ENCODE peak calls at places on chromosomes 7 and 10, in ten cellular contexts. X is A549, J is suprapubic skin, C is right lobe of liver, F is thyroid gland, B is GM12892, Z is prostate gland, N is spleen, G is tibial nerve, W is Peyer's patch. M is an unnamed sample.

GRCh38 chr10:99938563-99938962 is 71.2 kb downstream of the DNMBP start:
- DNase-seq in W (no peak), J (no peak), Z (no peak), X (no peak), F (no peak), B (peak), G (no peak), C (no peak), N (no peak), M (no peak)

GRCh38 chr7:98107313-98107691 is 640 bp downstream of the LMTK2 start:
- DNase-seq in F (peak), C (no peak), N (no peak), Z (no peak), G (no peak), W (peak), B (peak), X (no peak), J (no peak), M (no peak)

GRCh38 chr7:41699532-41699931 is 3.4 kb downstream of the INHBA start:
- DNase-seq in C (no peak), X (no peak), F (peak), Z (no peak), N (no peak), G (no peak), W (no peak), B (no peak), J (no peak), M (no peak)

GRCh38 chr10:29921071-29921446 is 138.3 kb downstream of the JCAD start:
- DNase-seq in N (no peak), W (no peak), X (no peak), J (no peak), C (no peak), Z (peak), B (no peak), G (no peak), F (no peak), M (peak)

GRCh38 chr10:66204838-66205237 is 721.0 kb upstream of the LRRTM3 start:
- DNase-seq in F (no peak), B (no peak), W (no peak), G (no peak), Z (no peak), X (no peak), C (no peak), N (no peak), J (no peak), M (no peak)

GRCh38 chr7:155825346-155825745 is 13.1 kb upstream of the SHH start:
- DNase-seq in C (no peak), J (no peak), W (no peak), N (no peak), B (no peak), X (no peak), Z (no peak), F (no peak), G (no peak), M (no peak)

GRCh38 chr10:99700649-99701048 is 31.3 kb downstream of the COX15 start:
- DNase-seq in X (no peak), C (no peak), N (no peak), W (no peak), F (no peak), G (no peak), J (no peak), B (no peak), Z (no peak), M (no peak)

GRCh38 chr7:121544726-121545125 is 148.6 kb upstream of the FAM3C start:
- DNase-seq in F (no peak), J (no peak), Z (peak), W (no peak), G (no peak), B (no peak), C (no peak), N (no peak), X (peak), M (no peak)

GRCh38 chr10:48399056-48399541 is 92.6 kb downstream of the MAPK8 start:
- DNase-seq in G (no peak), Z (no peak), X (no peak), F (peak), W (no peak), B (no peak), N (no peak), C (no peak), J (no peak), M (no peak)

GRCh38 chr10:16933799-16934198 is 116.6 kb upstream of the RSU1 start:
- DNase-seq in N (no peak), B (no peak), G (peak), W (no peak), J (no peak), C (no peak), Z (no peak), X (no peak), F (no peak), M (peak)

GRCh38 chr10:97867220-97867800 is 17.7 kb downstream of the GOLGA7B start:
- DNase-seq in G (no peak), F (no peak), J (no peak), B (no peak), X (no peak), N (peak), Z (no peak), C (no peak), W (no peak), M (no peak)

GRCh38 chr7:116403265-116403664 is 96.3 kb upstream of the CAV2 start:
- DNase-seq in J (no peak), B (no peak), X (no peak), C (no peak), G (no peak), Z (no peak), F (no peak), N (no peak), W (no peak), M (no peak)

GRCh38 chr7:155481764-155482163 is 23.8 kb downstream of the EN2 start:
- DNase-seq in G (no peak), X (no peak), N (no peak), J (peak), F (no peak), Z (no peak), W (no peak), C (no peak), B (no peak), M (no peak)

GRCh38 chr10:104059364-104059763 is 26.3 kb downstream of the COL17A1 start:
- DNase-seq in C (no peak), J (no peak), B (no peak), F (no peak), G (no peak), Z (no peak), X (no peak), W (no peak), N (no peak), M (no peak)

GRCh38 chr7:139112316-139112715 is 2.8 kb upstream of the ZC3HAV1 start:
- DNase-seq in F (no peak), C (no peak), J (no peak), X (no peak), W (no peak), B (no peak), G (no peak), Z (no peak), N (no peak), M (no peak)

GRCh38 chr10:126226205-126226604 is 162.1 kb downstream of the ADAM12 start:
- DNase-seq in Z (no peak), C (no peak), J (no peak), G (no peak), W (no peak), X (no peak), N (no peak), F (no peak), B (no peak), M (no peak)

GRCh38 chr7:151699147-151699546 is 177.8 kb downstream of the PRKAG2 start:
- DNase-seq in N (no peak), B (no peak), F (no peak), Z (no peak), J (no peak), W (no peak), G (peak), X (peak), C (no peak), M (no peak)

GRCh38 chr10:121155742-121156141 is 304.6 kb downstream of the WDR11 start:
- DNase-seq in B (no peak), Z (peak), N (no peak), J (no peak), X (no peak), W (peak), F (peak), C (peak), G (no peak), M (no peak)

GRCh38 chr7:125561006-125561405 is 631.4 kb upstream of the POT1 start:
- DNase-seq in Z (no peak), X (no peak), G (no peak), F (no peak), J (no peak), W (no peak), N (no peak), B (no peak), C (no peak), M (no peak)

GRCh38 chr7:108461855-108462254 is 5.6 kb upstream of the NRCAM start:
- DNase-seq in B (no peak), W (no peak), C (no peak), Z (no peak), N (no peak), G (no peak), F (no peak), J (no peak), X (no peak), M (no peak)

GRCh38 chr10:131773321-131773988 is 127.4 kb upstream of the PPP2R2D start:
- DNase-seq in C (no peak), W (peak), J (peak), F (no peak), B (no peak), X (no peak), G (no peak), Z (no peak), N (no peak), M (no peak)

GRCh38 chr10:6203331-6204062 is 765 bp downstream of the PFKFB3 start:
- DNase-seq in N (peak), C (peak), F (peak), Z (peak), J (no peak), W (peak), G (no peak), B (peak), X (peak), M (no peak)

GRCh38 chr7:127438836-127439235 is 46.3 kb upstream of the ZNF800 start:
- DNase-seq in G (no peak), W (no peak), J (no peak), B (no peak), Z (no peak), C (no peak), F (no peak), X (no peak), N (no peak), M (no peak)

GRCh38 chr7:36368496-36368895 is 21.2 kb upstream of the ANLN start:
- DNase-seq in N (no peak), X (no peak), B (no peak), Z (no peak), J (no peak), F (no peak), G (no peak), C (no peak), W (no peak), M (no peak)

GRCh38 chr7:128862571-128863432 is at the start of gene ATP6V1F:
- DNase-seq in Z (peak), G (peak), N (peak), B (peak), W (peak), C (peak), J (peak), X (peak), F (peak), M (peak)

GRCh38 chr7:128858380-128859231 is 4.0 kb upstream of the ATP6V1F start:
- DNase-seq in N (no peak), W (no peak), G (peak), X (no peak), C (no peak), F (no peak), Z (no peak), J (no peak), B (no peak), M (no peak)

GRCh38 chr7:128861957-128862570 is 592 bp upstream of the ATP6V1F start:
- DNase-seq in B (no peak), C (no peak), X (no peak), J (no peak), W (no peak), Z (no peak), N (no peak), F (no peak), G (no peak), M (no peak)

GRCh38 chr7:128859232-128860157 is 3.2 kb upstream of the ATP6V1F start:
- DNase-seq in N (no peak), C (no peak), B (no peak), J (no peak), F (no peak), X (no peak), W (no peak), G (no peak), Z (no peak), M (no peak)

GRCh38 chr7:128860158-128861073 is 2.2 kb upstream of the ATP6V1F start:
- DNase-seq in J (no peak), X (no peak), W (no peak), N (no peak), Z (no peak), F (no peak), G (no peak), B (no peak), C (no peak), M (no peak)
- TF ChIP-seq POLR2A in J (no peak), X (no peak), W (no peak), N (no peak), Z (no peak), F (no peak), G (no peak), B (no peak), C (no peak), M (peak)

DNA sequence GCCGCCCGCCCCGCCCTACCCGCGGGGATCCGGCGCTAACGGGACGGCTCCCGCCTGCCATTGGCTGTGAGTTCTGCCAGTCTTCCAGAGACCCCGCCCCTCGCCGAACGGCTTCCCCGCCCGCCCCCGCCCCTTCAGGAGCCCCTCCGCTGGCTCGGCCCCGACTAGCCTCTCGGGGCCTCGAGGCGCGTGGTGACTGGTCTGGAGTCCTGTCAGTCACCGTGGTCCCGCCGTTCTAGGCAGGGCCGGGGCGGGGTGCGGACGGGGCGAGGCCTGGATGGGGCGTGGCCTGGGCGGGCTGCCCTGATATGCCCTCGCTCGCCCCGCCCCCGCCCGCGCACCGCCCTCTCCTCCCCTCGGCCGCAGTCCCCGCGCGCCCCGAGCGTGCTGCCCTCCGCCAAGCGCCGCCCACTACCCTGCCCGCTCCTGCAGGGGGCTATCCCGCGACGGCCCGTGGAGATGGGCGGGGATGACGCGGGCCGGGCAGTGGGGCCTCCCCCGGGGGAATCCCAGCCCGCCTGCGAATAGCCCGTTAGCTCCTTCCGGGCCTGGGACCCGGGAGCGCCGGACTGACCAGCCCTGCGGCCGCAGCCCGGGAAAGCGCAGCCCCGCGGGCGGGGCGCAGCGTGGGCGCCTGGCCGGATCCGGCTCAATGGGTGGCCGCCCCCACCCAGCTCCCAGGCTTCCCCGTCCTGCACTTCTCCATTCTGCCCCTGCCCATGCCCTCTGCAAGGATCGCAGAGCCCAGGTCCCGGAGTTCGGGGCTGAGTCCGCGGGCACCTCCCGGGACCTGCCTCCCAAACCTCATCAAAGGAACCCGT is 444 bp upstream of the HIP1 start:
- DNase-seq in X (peak), G (peak), C (peak), F (peak), N (peak), Z (peak), B (peak), J (peak), W (peak), M (peak)
- TF ChIP-seq POLR2A in X (peak), G (no peak), C (peak), F (no peak), N (no peak), Z (peak), B (peak), J (no peak), W (no peak), M (peak)

GRCh38 chr7:76390092-76390491 is 19.4 kb downstream of the SSC4D start:
- DNase-seq in J (no peak), Z (no peak), N (no peak), X (no peak), C (no peak), B (no peak), G (no peak), F (no peak), W (no peak), M (no peak)

GRCh38 chr7:76392531-76393115 is 16.9 kb downstream of the SSC4D start:
- DNase-seq in X (no peak), B (no peak), W (no peak), J (no peak), G (no peak), F (no peak), Z (no peak), N (no peak), C (no peak), M (no peak)

GRCh38 chr7:76394962-76395361 is 14.5 kb downstream of the SSC4D start:
- DNase-seq in J (no peak), C (no peak), G (no peak), F (no peak), B (no peak), X (no peak), Z (no peak), N (no peak), W (no peak), M (no peak)

GRCh38 chr7:76396039-76396732 is 13.3 kb downstream of the SSC4D start:
- DNase-seq in W (no peak), X (no peak), Z (no peak), J (no peak), B (no peak), C (no peak), N (no peak), F (no peak), G (no peak), M (no peak)

DNA sequence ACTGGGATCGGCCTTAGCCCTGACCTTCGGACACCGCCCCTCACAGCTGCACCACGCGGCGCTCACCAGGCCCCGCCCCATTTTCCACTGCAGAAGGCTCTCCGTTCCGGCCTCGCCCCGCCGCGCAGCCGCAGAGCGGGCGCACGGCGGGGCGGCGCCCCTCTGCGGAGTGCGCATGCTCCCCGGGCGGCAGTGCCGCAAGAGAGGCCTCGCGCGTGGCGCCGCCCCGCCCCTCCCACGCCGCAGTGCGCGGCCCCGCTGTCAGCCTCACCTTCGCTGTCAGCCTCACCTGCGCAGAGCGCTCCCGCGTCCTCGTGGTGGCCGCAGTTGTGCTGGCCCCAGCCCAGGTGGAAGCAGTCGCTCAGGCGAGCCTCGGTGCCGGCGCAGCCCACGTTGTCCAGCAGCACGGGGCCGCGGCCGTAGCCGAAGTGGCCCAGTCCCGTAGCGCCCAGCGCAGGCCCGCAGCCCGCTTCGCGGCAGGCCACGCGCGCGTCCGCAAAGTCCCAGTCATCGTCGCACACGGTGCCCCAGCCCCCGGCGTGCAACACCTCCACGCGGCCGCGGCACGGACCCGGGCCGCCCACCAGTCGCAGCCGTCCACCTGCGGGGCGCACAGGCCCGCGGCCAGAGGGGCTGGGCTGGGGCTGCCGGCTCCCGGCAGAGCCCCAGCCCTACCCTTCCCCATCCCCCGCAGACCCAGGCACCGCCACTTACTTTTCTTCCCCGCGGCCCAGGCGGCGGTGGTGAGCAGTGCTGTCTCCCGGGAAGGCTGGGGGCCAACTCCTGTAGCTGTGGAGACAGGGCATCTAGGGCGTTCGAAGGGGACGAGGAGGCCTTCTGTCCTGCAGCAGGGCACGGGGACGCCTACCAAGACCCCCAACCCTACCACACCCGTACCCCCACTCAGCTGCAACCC is 16.1 kb downstream of the SSC4D start:
- DNase-seq in X (peak), W (peak), G (peak), N (peak), B (peak), C (peak), Z (peak), F (peak), J (peak), M (peak)
- TF ChIP-seq POLR2A in X (peak), W (peak), G (peak), N (peak), B (peak), C (peak), Z (peak), F (peak), J (peak), M (peak)

DNA sequence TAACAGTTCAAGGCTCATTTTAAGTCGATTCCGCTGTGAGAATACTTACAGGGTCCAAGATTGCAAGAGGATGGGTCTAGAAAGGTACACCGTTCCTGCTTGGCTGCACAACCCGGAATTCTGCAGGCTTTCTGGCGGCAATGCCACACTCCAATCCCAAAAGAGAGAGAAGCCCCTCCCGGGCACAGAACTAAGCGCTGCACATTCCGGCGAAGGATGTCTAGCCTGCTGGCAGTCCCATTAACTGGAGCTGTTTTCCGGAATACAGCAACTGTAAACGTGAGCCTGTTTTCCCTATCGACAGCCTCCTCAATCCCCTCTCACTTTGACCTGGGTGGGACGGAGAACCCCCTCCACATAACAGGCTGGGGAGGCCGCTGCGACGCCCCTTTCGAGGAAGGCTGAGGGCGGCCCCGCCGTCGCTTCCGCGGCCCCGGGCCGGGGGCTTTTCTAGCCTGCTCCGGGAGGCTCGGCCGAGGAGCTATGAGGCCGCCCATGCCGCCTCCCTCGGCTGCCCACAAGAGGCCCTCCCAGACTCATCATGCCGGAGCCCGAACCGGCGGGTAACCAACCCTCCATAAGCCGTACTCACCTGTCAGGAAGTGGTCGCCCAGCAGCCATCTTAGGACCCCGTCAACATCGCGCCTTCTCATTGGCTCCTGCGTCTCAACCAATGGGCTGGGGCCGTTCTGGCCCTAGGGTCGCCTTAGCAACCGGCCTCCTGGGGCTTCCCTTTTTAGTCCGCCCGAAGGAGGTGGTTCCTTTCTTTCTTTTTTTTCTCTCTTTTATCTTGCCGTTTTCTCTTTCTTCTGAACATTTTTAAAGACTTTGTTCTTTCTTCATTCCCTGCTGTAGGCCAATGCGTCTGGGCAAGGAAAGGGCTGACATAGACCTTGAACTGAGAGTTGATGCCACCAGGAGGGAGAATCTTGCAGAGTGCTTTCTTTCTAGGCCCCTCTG is at the start of gene FAM204A:
- DNase-seq in F (peak), N (peak), Z (peak), C (peak), B (peak), X (peak), G (peak), J (peak), W (peak), M (peak)
- TF ChIP-seq POLR2A in F (no peak), N (no peak), Z (peak), C (peak), B (peak), X (peak), G (no peak), J (peak), W (peak), M (peak)

GRCh38 chr7:30284298-30285066 is at the start of gene ZNRF2:
- DNase-seq in J (peak), C (peak), B (peak), W (peak), N (peak), G (peak), F (peak), X (peak), Z (peak), M (peak)
- TF ChIP-seq POLR2A in J (peak), C (peak), B (peak), W (peak), N (peak), G (peak), F (peak), X (peak), Z (peak), M (peak)

M was measured in gastrocnemius medialis.